ENCODE peak calls at places on chromosomes 12 and 14, in five cellular contexts. G is activated CD4-positive, alpha-beta T cell treated with anti-CD3 and anti-CD28 coated beads, Interleukin-2, amount 50 U/mL, for 48 hours; C is T-helper 9 cell; M is T-helper 2 cell; H is effector memory CD4-positive, alpha-beta T cell. T is an unnamed sample.

GRCh38 chr12:570949-571794 is 92.1 kb downstream of the NINJ2 start:
- DNase-seq in G (no peak), H (no peak), M (no peak), C (no peak), T (peak)

GRCh38 chr12:124684971-124685688 is 117.7 kb upstream of the NCOR2 start:
- DNase-seq in H (no peak), C (no peak), M (no peak), G (no peak), T (no peak)

GRCh38 chr12:3158851-3159465 is 81.8 kb downstream of the TSPAN9 start:
- DNase-seq in M (no peak), G (no peak), C (no peak), H (no peak), T (no peak)

GRCh38 chr12:110039085-110039807 is 9.1 kb downstream of the C12orf76 start:
- DNase-seq in C (no peak), G (no peak), H (no peak), M (no peak), T (peak)

GRCh38 chr12:115468087-115468510 is 784.1 kb upstream of the TBX3 start:
- DNase-seq in M (no peak), G (no peak), C (no peak), H (no peak), T (peak)

GRCh38 chr12:63420206-63420644 is 248.1 kb downstream of the DPY19L2 start:
- DNase-seq in M (no peak), C (peak), G (peak), H (no peak), T (peak)

GRCh38 chr12:12582895-12583303 is 20.2 kb upstream of the DUSP16 start:
- DNase-seq in H (no peak), G (peak), M (peak), C (no peak), T (no peak)

GRCh38 chr14:50844397-50844796 is 13.4 kb upstream of the NIN start:
- DNase-seq in H (no peak), C (no peak), M (no peak), G (no peak), T (no peak)

GRCh38 chr12:131386781-131387180 is 324.1 kb upstream of the SFSWAP start:
- DNase-seq in G (no peak), C (no peak), H (no peak), M (no peak), T (no peak)

T was measured in HuH-7.